ENCODE peak calls at places on chromosomes 4 and X, in five cellular contexts. Z is bronchial epithelial cell; L is adrenal gland; T is neural progenitor cell; Y is CD8-positive, alpha-beta T cell. A is an unnamed sample.
A peak's percentile ranks its signal among the peaks of the same experiment; 100 is the strongest.

GRCh38 chrX:1011632-1012283 is 200.7 kb downstream of the CRLF2 start:
- DNase-seq in Z (no peak), L (no peak), T (no peak), Y (no peak), A (no peak)

GRCh38 chr4:168593399-168593798 is 96.5 kb downstream of the PALLD start:
- DNase-seq in Z (peak; percentile 86), L (no peak), T (no peak), Y (no peak), A (no peak)

GRCh38 chr4:82721819-82722423 is 76.7 kb downstream of the SCD5 start:
- DNase-seq in Z (peak; percentile 26), L (peak; percentile 56), T (peak; percentile 19), Y (peak; percentile 21), A (peak; percentile 42)

GRCh38 chrX:1589356-1590130 is 1.9 kb upstream of the AKAP17A start:
- DNase-seq in Z (no peak), L (no peak), T (no peak), Y (no peak), A (no peak)

GRCh38 chr4:149549911-149550310 is 265.7 kb downstream of the IQCM start:
- DNase-seq in Z (peak; percentile 29), L (peak; percentile 25), T (peak; percentile 38), Y (no peak), A (peak; percentile 32)

GRCh38 chr4:71338846-71339593 is at the start of gene SLC4A4:
- DNase-seq in Z (peak; percentile 50), L (no peak), T (no peak), Y (no peak), A (no peak)

GRCh38 chr4:83075696-83076095 is 38.8 kb downstream of the PLAC8 start:
- DNase-seq in Z (no peak), L (no peak), T (no peak), Y (no peak), A (no peak)

GRCh38 chr4:185112104-185112503 is 31.0 kb upstream of the SLC25A4 start:
- DNase-seq in Z (peak; percentile 94), L (peak; percentile 79), T (no peak), Y (no peak), A (no peak)

GRCh38 chrX:132193872-132194574 is 25.2 kb downstream of the RAP2C start:
- DNase-seq in Z (no peak), L (no peak), T (no peak), Y (no peak), A (no peak)

GRCh38 chrX:41029332-41029731 is 55.9 kb upstream of the USP9X start:
- DNase-seq in Z (peak; percentile 31), L (no peak), T (no peak), Y (no peak), A (no peak)

GRCh38 chrX:72019487-72019886 is 108.8 kb downstream of the NHSL2 start:
- DNase-seq in Z (no peak), L (no peak), T (no peak), Y (no peak), A (peak; percentile 60)

GRCh38 chrX:34275710-34276109 is 143.6 kb upstream of the FAM47A start:
- DNase-seq in Z (peak; percentile 1), L (no peak), T (peak; percentile 25), Y (no peak), A (no peak)

GRCh38 chr4:140131663-140132229 is 22.2 kb downstream of the MAML3 start:
- DNase-seq in Z (no peak), L (no peak), T (no peak), Y (no peak), A (no peak)

GRCh38 chr4:110669663-110670062 is 46.8 kb upstream of the PITX2 start:
- DNase-seq in Z (peak; percentile 23), L (no peak), T (no peak), Y (no peak), A (no peak)

GRCh38 chr4:114078636-114079035 is 99.2 kb upstream of the ARSJ start:
- DNase-seq in Z (no peak), L (no peak), T (no peak), Y (no peak), A (no peak)

GRCh38 chrX:7084841-7085240 is 62.7 kb upstream of the STS start:
- DNase-seq in Z (no peak), L (no peak), T (no peak), Y (no peak), A (no peak)

GRCh38 chr4:100935090-100935489 is 412.2 kb downstream of the PPP3CA start:
- DNase-seq in Z (peak; percentile 32), L (no peak), T (no peak), Y (no peak), A (no peak)

GRCh38 chrX:134936542-134936941 is 54.2 kb upstream of the SMIM10 start:
- DNase-seq in Z (peak; percentile 63), L (no peak), T (no peak), Y (no peak), A (no peak)

GRCh38 chrX:85052207-85052606 is 48.5 kb downstream of the APOOL start:
- DNase-seq in Z (no peak), L (no peak), T (no peak), Y (no peak), A (no peak)

GRCh38 chr4:95362906-95363578 is 185.7 kb downstream of the UNC5C start:
- DNase-seq in Z (no peak), L (peak; percentile 13), T (peak; percentile 49), Y (no peak), A (peak; percentile 65)

GRCh38 chr4:8319731-8320385 is 50.3 kb downstream of the HTRA3 start:
- DNase-seq in Z (peak; percentile 53), L (peak; percentile 67), T (no peak), Y (no peak), A (peak; percentile 1)

GRCh38 chr4:168551945-168552695 is 55.3 kb downstream of the PALLD start:
- DNase-seq in Z (no peak), L (no peak), T (peak; percentile 34), Y (no peak), A (no peak)

GRCh38 chr4:15778742-15779231 is 659 bp downstream of the CD38 start:
- DNase-seq in Z (no peak), L (peak; percentile 43), T (no peak), Y (peak; percentile 57), A (no peak)

GRCh38 chrX:2401590-2402360 is 99.0 kb downstream of the DHRSX start:
- DNase-seq in Z (peak; percentile 81), L (no peak), T (peak; percentile 94), Y (no peak), A (no peak)

GRCh38 chrX:107135076-107135964 is 16.7 kb upstream of the RBM41 start:
- DNase-seq in Z (peak; percentile 85), L (no peak), T (no peak), Y (peak; percentile 11), A (no peak)

GRCh38 chrX:136168929-136169735 is 21.8 kb downstream of the FHL1 start:
- DNase-seq in Z (peak; percentile 53), L (peak; percentile 57), T (peak; percentile 84), Y (no peak), A (no peak)

GRCh38 chr4:139978692-139979091 is 175.3 kb downstream of the MAML3 start:
- DNase-seq in Z (no peak), L (no peak), T (no peak), Y (no peak), A (no peak)

GRCh38 chr4:80017125-80017854 is 55.7 kb downstream of the ANTXR2 start:
- DNase-seq in Z (peak; percentile 94), L (no peak), T (no peak), Y (no peak), A (no peak)

GRCh38 chrX:64338296-64338695 is 57.0 kb downstream of the MTMR8 start:
- DNase-seq in Z (peak; percentile 19), L (no peak), T (no peak), Y (no peak), A (no peak)

GRCh38 chr4:73662709-73663546 is 42.7 kb upstream of the RASSF6 start:
- DNase-seq in Z (peak; percentile 68), L (no peak), T (no peak), Y (no peak), A (no peak)

GRCh38 chr4:102825261-102826071 is 1.9 kb downstream of the UBE2D3 start:
- DNase-seq in Z (peak; percentile 74), L (peak; percentile 70), T (peak; percentile 25), Y (peak; percentile 24), A (no peak)
- H3K4me3 ChIP-seq in Z (peak overlapping the region; percentile 90), L (peak overlapping the region; percentile 93), T (peak overlapping the region; percentile 93), Y (peak overlapping the region; percentile 90), A (peak overlapping the region; percentile 77)

DNA sequence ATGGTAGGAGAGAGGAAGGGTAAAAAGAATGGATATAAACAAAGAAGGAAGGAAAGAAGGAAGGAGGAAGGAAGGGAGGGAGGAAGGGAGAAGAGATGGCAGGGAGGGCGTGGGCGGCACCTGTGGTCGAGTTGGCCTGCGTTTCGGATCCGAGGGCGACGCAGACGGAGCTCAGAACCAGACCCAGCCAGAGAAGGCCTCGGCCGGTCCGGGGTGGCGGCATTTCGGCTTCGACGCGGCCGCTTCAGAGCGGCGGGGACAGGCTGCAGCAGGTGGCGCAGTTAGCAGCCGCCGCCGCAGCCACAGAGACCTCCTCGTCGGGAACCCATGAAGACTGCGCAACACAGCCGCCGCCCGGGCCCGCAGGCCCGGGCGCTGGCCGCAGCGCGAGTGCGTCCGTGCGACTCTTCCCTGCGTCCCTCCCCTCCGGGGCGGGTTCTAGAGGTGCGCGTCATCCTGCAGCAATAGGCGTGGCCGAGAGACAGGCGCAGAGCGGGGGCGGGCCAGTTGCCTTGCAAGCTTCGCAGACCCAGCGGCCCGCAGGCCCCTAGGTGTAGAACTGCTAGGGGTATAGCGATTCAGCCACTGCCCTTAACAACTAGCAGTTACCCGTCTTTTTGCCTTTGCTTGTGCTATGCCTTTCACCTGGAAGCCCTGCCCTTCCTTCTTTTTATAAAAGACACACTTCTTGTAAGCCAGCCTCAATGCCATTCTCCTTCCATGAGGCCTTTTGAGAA is at the start of gene IDS:
- DNase-seq in Z (peak; percentile 79), L (peak; percentile 90), T (peak; percentile 93), Y (peak; percentile 87), A (peak; percentile 87)
- TF ChIP-seq CTCF in Z (no peak), L (no peak), T (peak; percentile 6), Y (no peak), A (no peak)

GRCh38 chr4:1421650-1422049 is 15.4 kb upstream of the NKX1-1 start:
- DNase-seq in Z (no peak), L (no peak), T (peak; percentile 46), Y (no peak), A (no peak)

GRCh38 chr4:1417522-1418390 is 11.5 kb upstream of the NKX1-1 start:
- DNase-seq in Z (no peak), L (no peak), T (no peak), Y (peak; percentile 7), A (peak; percentile 14)

GRCh38 chr4:1416948-1417260 is 10.7 kb upstream of the NKX1-1 start:
- DNase-seq in Z (no peak), L (no peak), T (no peak), Y (peak; percentile 7), A (no peak)

GRCh38 chr4:1418494-1419285 is 12.4 kb upstream of the NKX1-1 start:
- DNase-seq in Z (no peak), L (no peak), T (no peak), Y (no peak), A (no peak)

DNA sequence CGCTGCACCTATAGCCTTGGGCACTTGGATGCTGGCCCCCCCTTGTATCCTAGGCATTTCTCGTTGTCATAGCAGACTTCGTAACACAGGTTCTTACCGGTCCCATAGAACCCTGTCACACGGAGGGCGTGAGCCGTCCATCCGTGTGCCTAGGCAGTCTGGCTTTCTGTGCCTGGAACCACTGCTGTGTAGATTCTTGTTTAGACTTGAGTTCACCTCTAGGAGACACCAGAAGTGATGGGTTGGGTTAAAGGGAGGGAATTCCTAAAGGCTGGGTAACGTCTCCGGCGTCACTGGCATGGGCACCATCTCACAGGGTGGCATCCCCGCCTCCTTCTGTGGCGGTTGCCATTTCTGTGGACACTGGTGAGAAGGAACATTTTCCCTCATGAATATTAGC is 13.5 kb upstream of the NKX1-1 start:
- DNase-seq in Z (no peak), L (no peak), T (no peak), Y (no peak), A (no peak)
- H3K27me3 ChIP-seq in Z (no peaks in the 10 kb centered on the region), L (peaks cover 33% of the 10 kb centered on the region), T (peaks cover 60% of the 10 kb centered on the region), Y (no peaks in the 10 kb centered on the region), A (no peaks in the 10 kb centered on the region)

GRCh38 chrX:57595381-57595811 is 3.6 kb downstream of the ZXDB start:
- DNase-seq in Z (peak; percentile 85), L (no peak), T (no peak), Y (no peak), A (no peak)
- H3K4me3 ChIP-seq in Z (peak overlapping the region; percentile 30), L (no peak overlapping the region), T (peak overlapping the region; percentile 27), Y (no peak overlapping the region), A (no peak overlapping the region)